ENCODE peak calls at places on chromosomes 5 and 9, in ten cellular contexts. W, K, I, L, N, T, B, J, E and C are unnamed samples.

GRCh38 chr5:116510525-116510924 is 64.1 kb downstream of the SEMA6A start:
- DNase-seq in W (no peak), K (no peak), I (no peak), L (no peak), N (no peak), T (no peak), B (no peak), J (no peak), E (no peak), C (no peak)

GRCh38 chr5:165624547-165624946 is 2119.1 kb downstream of the MAT2B start:
- DNase-seq in W (no peak), K (no peak), I (no peak), L (no peak), N (no peak), T (no peak), B (no peak), J (no peak), E (no peak), C (no peak)

GRCh38 chr9:109780453-109781033 is 545 bp downstream of the PALM2AKAP2 start:
- DNase-seq in W (no peak), K (peak; percentile 22), I (no peak), L (no peak), N (no peak), T (peak; percentile 53), B (no peak), J (no peak), E (no peak), C (no peak)

GRCh38 chr5:180070726-180071417 is 687 bp downstream of the RNF130 start:
- DNase-seq in W (no peak), K (no peak), I (no peak), L (peak; percentile 51), N (peak; percentile 71), T (peak; percentile 56), B (peak; percentile 45), J (no peak), E (no peak), C (no peak)

GRCh38 chr9:33620738-33621439 is 96.8 kb downstream of the ANKRD18B start:
- DNase-seq in W (no peak), K (no peak), I (no peak), L (no peak), N (no peak), T (peak; percentile 13), B (no peak), J (no peak), E (no peak), C (no peak)

GRCh38 chr9:124345751-124346281 is 69.4 kb downstream of the PSMB7 start:
- DNase-seq in W (no peak), K (no peak), I (no peak), L (no peak), N (no peak), T (no peak), B (no peak), J (peak; percentile 47), E (no peak), C (no peak)

GRCh38 chr5:135891804-135892203 is 3.8 kb downstream of the IL9 start:
- DNase-seq in W (no peak), K (no peak), I (no peak), L (no peak), N (no peak), T (peak; percentile 74), B (no peak), J (no peak), E (no peak), C (no peak)

GRCh38 chr5:125634242-125634835 is 788.9 kb upstream of the GRAMD2B start:
- DNase-seq in W (no peak), K (no peak), I (no peak), L (no peak), N (no peak), T (peak; percentile 16), B (no peak), J (no peak), E (no peak), C (no peak)

GRCh38 chr9:82109626-82110025 is 121.1 kb downstream of the SPATA31D1 start:
- DNase-seq in W (no peak), K (no peak), I (no peak), L (no peak), N (no peak), T (no peak), B (no peak), J (no peak), E (no peak), C (no peak)

GRCh38 chr5:180811012-180811622 is 8.5 kb upstream of the MGAT1 start:
- DNase-seq in W (no peak), K (no peak), I (no peak), L (peak; percentile 43), N (peak; percentile 83), T (no peak), B (no peak), J (no peak), E (no peak), C (no peak)

GRCh38 chr5:64884541-64884940 is 115.8 kb downstream of the CWC27 start:
- DNase-seq in W (no peak), K (no peak), I (no peak), L (no peak), N (no peak), T (no peak), B (no peak), J (no peak), E (no peak), C (no peak)
- H3K4me3 ChIP-seq in W (no peak overlapping the region), K (no peak overlapping the region), I (no peak overlapping the region), L (no peak overlapping the region), N (no peak overlapping the region), T (no peak overlapping the region), B (no peak overlapping the region), J (no peak overlapping the region), E (no peak overlapping the region), C (no peak overlapping the region)

DNA sequence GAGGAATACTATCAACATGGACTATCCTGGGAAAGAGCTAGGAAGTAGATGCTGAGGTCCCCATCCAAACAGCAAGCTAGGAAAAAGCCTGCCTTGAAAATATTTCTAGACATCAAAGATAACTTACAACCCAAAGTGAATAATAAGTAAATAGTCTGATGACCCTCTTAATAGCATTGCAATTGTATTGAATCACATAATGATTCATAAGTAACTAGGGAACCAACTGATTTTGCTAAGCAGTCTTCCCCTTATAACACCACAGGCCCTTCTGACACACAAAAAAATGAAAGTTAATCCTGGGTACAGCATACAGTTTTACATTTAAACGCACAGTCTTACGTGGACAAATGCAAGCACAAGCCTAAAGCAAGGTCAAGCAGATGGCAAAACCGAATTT is 199.3 kb downstream of the RFK start:
- DNase-seq in W (no peak), K (no peak), I (no peak), L (no peak), N (no peak), T (no peak), B (no peak), J (no peak), E (no peak), C (no peak)
- H3K27ac ChIP-seq in W (no peak overlapping the region), K (no peak overlapping the region), I (no peak overlapping the region), L (no peak overlapping the region), N (no peak overlapping the region), T (no peak overlapping the region), B (no peak overlapping the region), J (no peak overlapping the region), E (no peak overlapping the region), C (no peak overlapping the region)

GRCh38 chr5:174045470-174046025 is at the start of gene NSG2:
- DNase-seq in W (peak; percentile 19), K (peak; percentile 72), I (peak; percentile 95), L (peak; percentile 44), N (no peak), T (peak; percentile 97), B (peak; percentile 60), J (peak; percentile 75), E (peak; percentile 62), C (no peak)
- TF ChIP-seq CTCF in W (peak; percentile 28), K (peak; percentile 41), I (peak; percentile 91), L (no peak), N (peak; percentile 16), T (peak; percentile 83), B (peak; percentile 61), J (peak; percentile 48), E (peak; percentile 75), C (no peak)

GRCh38 chr5:72109625-72110024 is 2.4 kb downstream of the MAP1B start:
- DNase-seq in W (no peak), K (no peak), I (peak; percentile 47), L (peak; percentile 25), N (no peak), T (peak; percentile 23), B (no peak), J (no peak), E (no peak), C (no peak)
- H3K4me3 ChIP-seq in W (no peak overlapping the region), K (peak overlapping the region; percentile 72), I (peak overlapping the region; percentile 81), L (peak overlapping the region; percentile 96), N (no peak overlapping the region), T (peak overlapping the region; percentile 82), B (peak overlapping the region; percentile 100), J (no peak overlapping the region), E (peak overlapping the region; percentile 72), C (peak overlapping the region; percentile 77)

GRCh38 chr9:136566553-136566895 is 20.7 kb upstream of the NOTCH1 start:
- DNase-seq in W (no peak), K (no peak), I (no peak), L (no peak), N (no peak), T (no peak), B (no peak), J (no peak), E (no peak), C (no peak)
- H3K27ac ChIP-seq in W (peak overlapping the region; percentile 78), K (peak overlapping the region; percentile 53), I (no peak overlapping the region), L (peak overlapping the region; percentile 82), N (peak overlapping the region; percentile 78), T (no peak overlapping the region), B (no peak overlapping the region), J (peak overlapping the region; percentile 78), E (peak overlapping the region; percentile 72), C (peak overlapping the region; percentile 8)

DNA sequence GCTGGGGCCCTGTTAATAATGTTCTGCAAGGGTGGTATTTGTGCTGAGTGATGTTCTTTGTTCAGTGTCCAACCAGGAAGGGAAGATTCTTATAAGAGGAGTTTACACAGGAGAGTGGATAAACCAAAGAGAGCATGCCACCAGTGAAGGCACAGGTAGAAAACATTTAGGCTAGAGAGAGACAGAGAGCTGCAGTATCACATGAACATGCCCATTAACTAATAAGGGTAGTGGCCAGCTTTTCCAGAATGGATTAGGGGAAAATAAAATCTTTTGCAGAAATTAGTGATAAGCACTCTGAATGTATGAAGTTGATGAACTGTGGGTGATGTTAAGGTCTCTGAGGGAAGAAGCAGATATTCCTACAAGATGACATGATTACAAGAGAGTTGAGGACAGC is 54.1 kb upstream of the PRLR start:
- DNase-seq in W (no peak), K (no peak), I (no peak), L (no peak), N (no peak), T (no peak), B (no peak), J (no peak), E (no peak), C (no peak)
- TF ChIP-seq CTCF in W (no peak), K (no peak), I (no peak), L (no peak), N (no peak), T (no peak), B (no peak), J (no peak), E (no peak), C (no peak)